ENCODE peak calls at places on chromosome 1, in five cellular contexts. S, B, J, H and G are unnamed samples.

GRCh38 chr1:182080955-182081582 is 19.6 kb upstream of the ZNF648 start:
- DNase-seq in S (no peak), B (peak), J (peak), H (no peak), G (peak)

GRCh38 chr1:192592493-192592892 is 16.9 kb downstream of the RGS1 start:
- DNase-seq in S (no peak), B (no peak), J (no peak), H (no peak), G (no peak)

GRCh38 chr1:223233410-223234163 is 90.5 kb upstream of the TLR5 start:
- DNase-seq in S (no peak), B (no peak), J (no peak), H (no peak), G (peak)

GRCh38 chr1:240244968-240245628 is 153.4 kb downstream of the FMN2 start:
- DNase-seq in S (no peak), B (no peak), J (no peak), H (no peak), G (no peak)

GRCh38 chr1:151145158-151146071 is 1.0 kb downstream of the SEMA6C start:
- DNase-seq in S (no peak), B (no peak), J (peak), H (peak), G (no peak)

GRCh38 chr1:5508669-5509330 is 483.4 kb downstream of the NPHP4 start:
- DNase-seq in S (no peak), B (no peak), J (no peak), H (no peak), G (no peak)

GRCh38 chr1:52348704-52349301 is 17.2 kb downstream of the CC2D1B start:
- DNase-seq in S (no peak), B (no peak), J (peak), H (no peak), G (no peak)

GRCh38 chr1:50750021-50750619 is 209.9 kb downstream of the FAF1 start:
- DNase-seq in S (no peak), B (peak), J (peak), H (no peak), G (peak)

GRCh38 chr1:110309768-110310167 is 29.4 kb upstream of the RBM15 start:
- DNase-seq in S (no peak), B (no peak), J (no peak), H (no peak), G (no peak)

GRCh38 chr1:217333939-217334338 is 297.0 kb downstream of the GPATCH2 start:
- DNase-seq in S (no peak), B (peak), J (peak), H (no peak), G (peak)

GRCh38 chr1:32447469-32448185 is 17.2 kb upstream of the ZBTB8B start:
- DNase-seq in S (no peak), B (no peak), J (no peak), H (no peak), G (no peak)

GRCh38 chr1:47697616-47698335 is 259.9 kb downstream of the FOXD2 start:
- DNase-seq in S (no peak), B (no peak), J (no peak), H (no peak), G (no peak)

GRCh38 chr1:32933742-32934322 is 30.8 kb downstream of the RNF19B start:
- DNase-seq in S (no peak), B (no peak), J (peak), H (peak), G (no peak)

GRCh38 chr1:206805357-206805756 is 33.1 kb upstream of the IL10 start:
- DNase-seq in S (no peak), B (no peak), J (no peak), H (no peak), G (no peak)

GRCh38 chr1:221765527-221765926 is 23.6 kb upstream of the DUSP10 start:
- DNase-seq in S (no peak), B (no peak), J (no peak), H (no peak), G (no peak)

GRCh38 chr1:84653130-84653680 is 37.1 kb downstream of the SSX2IP start:
- DNase-seq in S (no peak), B (no peak), J (peak), H (no peak), G (no peak)

GRCh38 chr1:194568610-194569009 is 1382.2 kb upstream of the B3GALT2 start:
- DNase-seq in S (no peak), B (no peak), J (no peak), H (no peak), G (no peak)

GRCh38 chr1:50266509-50266908 is 156.7 kb downstream of the DMRTA2 start:
- DNase-seq in S (no peak), B (no peak), J (no peak), H (no peak), G (no peak)

GRCh38 chr1:76928511-76928910 is 61.2 kb downstream of the ST6GALNAC5 start:
- DNase-seq in S (no peak), B (no peak), J (no peak), H (no peak), G (no peak)

GRCh38 chr1:11648732-11649158 is 5.5 kb downstream of the FBXO2 start:
- DNase-seq in S (no peak), B (peak), J (no peak), H (peak), G (no peak)

GRCh38 chr1:202085682-202086373 is 36.9 kb upstream of the GPR37L1 start:
- DNase-seq in S (no peak), B (no peak), J (no peak), H (peak), G (no peak)

GRCh38 chr1:205950826-205951549 is 7.7 kb upstream of the SLC26A9 start:
- DNase-seq in S (no peak), B (no peak), J (no peak), H (no peak), G (no peak)

GRCh38 chr1:8200317-8201115 is 117.4 kb upstream of the SLC45A1 start:
- DNase-seq in S (no peak), B (no peak), J (no peak), H (no peak), G (no peak)

GRCh38 chr1:1173061-1173792 is 453 bp upstream of the TTLL10 start:
- DNase-seq in S (no peak), B (no peak), J (no peak), H (peak), G (no peak)

GRCh38 chr1:15343729-15344128 is 66.0 kb upstream of the EFHD2 start:
- DNase-seq in S (no peak), B (no peak), J (no peak), H (no peak), G (no peak)

GRCh38 chr1:202709276-202710041 is 795 bp downstream of the SYT2 start:
- DNase-seq in S (no peak), B (no peak), J (peak), H (no peak), G (no peak)

GRCh38 chr1:109615879-109616278 is 3.5 kb downstream of the GNAT2 start:
- DNase-seq in S (no peak), B (peak), J (no peak), H (peak), G (no peak)

GRCh38 chr1:209652873-209653401 is 712 bp upstream of the LAMB3 start:
- DNase-seq in S (no peak), B (no peak), J (no peak), H (peak), G (peak)

GRCh38 chr1:93620841-93621210 is 60.8 kb downstream of the BCAR3 start:
- DNase-seq in S (no peak), B (no peak), J (no peak), H (peak), G (no peak)

GRCh38 chr1:220113136-220113695 is 19.3 kb downstream of the IARS2 start:
- DNase-seq in S (peak), B (peak), J (peak), H (peak), G (peak)

GRCh38 chr1:43621386-43621785 is 28.6 kb upstream of the KDM4A start:
- DNase-seq in S (no peak), B (no peak), J (no peak), H (no peak), G (no peak)

GRCh38 chr1:7632681-7633080 is 138.4 kb upstream of the VAMP3 start:
- DNase-seq in S (no peak), B (no peak), J (no peak), H (no peak), G (no peak)

GRCh38 chr1:220956861-220957605 is 77.8 kb downstream of the HLX start:
- DNase-seq in S (no peak), B (no peak), J (no peak), H (no peak), G (no peak)

GRCh38 chr1:43444827-43445225 is 8.9 kb downstream of the HYI start:
- DNase-seq in S (no peak), B (no peak), J (no peak), H (peak), G (no peak)

GRCh38 chr1:204213668-204214662 is at the start of gene GOLT1A:
- DNase-seq in S (peak), B (no peak), J (peak), H (peak), G (peak)

GRCh38 chr1:192435704-192436103 is 118.9 kb downstream of the RGS21 start:
- DNase-seq in S (no peak), B (no peak), J (no peak), H (no peak), G (no peak)

GRCh38 chr1:53734650-53735211 is 4.2 kb downstream of the GLIS1 start:
- DNase-seq in S (no peak), B (no peak), J (no peak), H (no peak), G (no peak)

GRCh38 chr1:2290595-2291510 is 62.7 kb downstream of the SKI start:
- DNase-seq in S (peak), B (peak), J (no peak), H (peak), G (peak)

DNA sequence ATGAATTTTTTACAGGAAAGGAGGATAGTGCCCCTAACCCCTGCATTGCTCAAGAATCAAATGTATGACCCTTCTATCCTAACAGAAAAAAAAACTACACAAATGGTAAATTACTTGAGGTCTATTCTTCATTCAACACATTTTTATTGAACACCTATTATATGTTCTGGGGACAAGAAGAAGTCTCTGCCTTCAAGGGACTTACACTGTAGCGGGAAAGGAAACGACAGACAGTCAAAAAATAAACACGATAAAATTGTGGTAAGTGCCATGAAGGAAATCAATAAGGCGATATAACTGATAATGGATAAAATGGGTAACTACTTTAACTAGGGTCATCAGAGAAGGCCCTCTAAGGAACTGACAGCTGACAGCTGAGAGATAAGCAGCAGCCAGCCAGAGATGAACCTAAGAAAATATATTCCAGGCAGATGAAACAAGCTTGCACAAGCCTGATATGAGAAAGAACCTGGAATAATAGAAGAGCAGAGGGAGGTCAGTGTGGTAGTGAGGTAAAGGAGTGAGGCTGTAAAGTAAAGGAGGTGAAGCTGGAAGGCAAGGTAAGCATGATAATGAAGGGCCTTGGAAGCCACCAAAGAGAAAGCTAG is 66.4 kb downstream of the PHTF1 start:
- DNase-seq in S (no peak), B (no peak), J (no peak), H (no peak), G (no peak)
- H3K4me3 ChIP-seq in S (no peak), B (no peak), J (no peak), H (no peak), G (no peak)

DNA sequence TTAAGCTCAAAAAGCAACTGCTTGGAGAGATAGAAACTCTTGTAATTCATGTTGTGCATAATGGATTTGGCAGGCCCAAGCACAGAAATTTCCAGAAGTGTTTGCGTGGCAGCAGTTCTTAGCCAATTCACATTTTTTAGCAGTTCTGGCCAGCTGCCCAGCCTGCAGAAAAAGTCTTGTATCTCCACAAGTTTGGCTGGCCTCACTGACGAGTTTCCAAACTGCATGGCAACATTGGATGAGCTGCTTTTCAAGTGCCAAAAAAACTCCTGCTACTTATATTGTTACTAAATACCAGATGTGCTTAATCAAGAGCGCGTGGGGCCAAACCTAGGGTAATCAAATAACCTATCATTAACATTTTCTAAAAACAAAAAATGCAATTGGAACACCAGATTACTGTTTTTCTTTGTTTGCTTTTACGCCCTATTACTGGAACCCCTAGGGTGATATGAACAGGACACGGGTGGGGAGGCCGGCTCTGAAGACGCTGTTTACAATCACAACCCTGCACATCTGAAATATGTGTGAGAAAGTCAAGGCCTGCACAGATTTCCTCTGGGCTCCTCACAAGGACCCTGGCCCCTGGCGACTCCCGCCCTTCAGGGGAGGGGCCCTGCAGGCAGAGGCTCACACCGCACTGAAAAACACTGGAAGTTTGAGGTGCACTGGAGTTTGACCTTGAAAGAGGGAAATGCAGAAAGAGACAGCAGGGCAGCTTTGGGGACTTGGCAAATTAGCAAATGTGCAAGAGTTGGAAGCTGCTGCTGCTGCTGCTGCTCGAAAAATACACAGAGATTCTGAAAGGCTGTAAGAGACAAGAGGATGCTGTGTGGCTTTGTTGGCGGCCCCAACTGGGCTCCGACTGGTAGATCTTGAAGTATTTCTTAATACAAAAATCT is 55.2 kb upstream of the TARBP1 start:
- DNase-seq in S (no peak), B (no peak), J (peak), H (peak), G (no peak)
- TF ChIP-seq CTCF in S (no peak), B (no peak), J (no peak), H (no peak), G (no peak)

DNA sequence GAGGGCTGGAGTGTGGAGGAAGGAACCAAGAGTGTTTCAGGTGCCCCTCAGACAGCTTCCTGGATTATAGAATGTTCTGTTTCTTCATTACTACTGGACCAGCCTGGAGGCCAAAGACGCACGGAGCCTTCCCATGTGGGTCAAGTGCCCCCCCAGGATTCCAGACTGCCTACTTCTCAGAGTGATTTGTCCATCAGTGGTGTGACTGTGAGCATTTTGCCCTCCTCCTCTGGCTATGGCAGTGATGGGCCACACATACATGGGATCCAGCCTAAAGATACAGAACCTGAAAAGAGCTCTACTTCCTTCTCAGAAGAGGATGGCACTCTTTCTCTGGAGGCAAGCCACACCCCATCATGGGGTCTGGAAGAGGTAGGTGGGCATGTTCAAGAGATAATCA is 64.9 kb downstream of the MACF1 start:
- DNase-seq in S (no peak), B (peak), J (no peak), H (no peak), G (no peak)
- H3K4me3 ChIP-seq in S (no peak), B (peak), J (no peak), H (no peak), G (peak)

GRCh38 chr1:101008229-101008628 is 17.4 kb downstream of the DPH5 start:
- DNase-seq in S (no peak), B (no peak), J (no peak), H (no peak), G (no peak)
- TF ChIP-seq CTCF in S (no peak), B (no peak), J (no peak), H (no peak), G (no peak)

GRCh38 chr1:22256213-22256512 is 113.3 kb upstream of the WNT4 start:
- DNase-seq in S (no peak), B (no peak), J (no peak), H (no peak), G (no peak)

GRCh38 chr1:22255341-22256212 is 112.7 kb upstream of the WNT4 start:
- DNase-seq in S (no peak), B (no peak), J (no peak), H (no peak), G (no peak)

GRCh38 chr1:22258696-22259095 is 115.8 kb upstream of the WNT4 start:
- DNase-seq in S (no peak), B (no peak), J (no peak), H (no peak), G (no peak)

GRCh38 chr1:22259581-22260282 is 116.8 kb upstream of the WNT4 start:
- DNase-seq in S (no peak), B (no peak), J (no peak), H (peak), G (no peak)

DNA sequence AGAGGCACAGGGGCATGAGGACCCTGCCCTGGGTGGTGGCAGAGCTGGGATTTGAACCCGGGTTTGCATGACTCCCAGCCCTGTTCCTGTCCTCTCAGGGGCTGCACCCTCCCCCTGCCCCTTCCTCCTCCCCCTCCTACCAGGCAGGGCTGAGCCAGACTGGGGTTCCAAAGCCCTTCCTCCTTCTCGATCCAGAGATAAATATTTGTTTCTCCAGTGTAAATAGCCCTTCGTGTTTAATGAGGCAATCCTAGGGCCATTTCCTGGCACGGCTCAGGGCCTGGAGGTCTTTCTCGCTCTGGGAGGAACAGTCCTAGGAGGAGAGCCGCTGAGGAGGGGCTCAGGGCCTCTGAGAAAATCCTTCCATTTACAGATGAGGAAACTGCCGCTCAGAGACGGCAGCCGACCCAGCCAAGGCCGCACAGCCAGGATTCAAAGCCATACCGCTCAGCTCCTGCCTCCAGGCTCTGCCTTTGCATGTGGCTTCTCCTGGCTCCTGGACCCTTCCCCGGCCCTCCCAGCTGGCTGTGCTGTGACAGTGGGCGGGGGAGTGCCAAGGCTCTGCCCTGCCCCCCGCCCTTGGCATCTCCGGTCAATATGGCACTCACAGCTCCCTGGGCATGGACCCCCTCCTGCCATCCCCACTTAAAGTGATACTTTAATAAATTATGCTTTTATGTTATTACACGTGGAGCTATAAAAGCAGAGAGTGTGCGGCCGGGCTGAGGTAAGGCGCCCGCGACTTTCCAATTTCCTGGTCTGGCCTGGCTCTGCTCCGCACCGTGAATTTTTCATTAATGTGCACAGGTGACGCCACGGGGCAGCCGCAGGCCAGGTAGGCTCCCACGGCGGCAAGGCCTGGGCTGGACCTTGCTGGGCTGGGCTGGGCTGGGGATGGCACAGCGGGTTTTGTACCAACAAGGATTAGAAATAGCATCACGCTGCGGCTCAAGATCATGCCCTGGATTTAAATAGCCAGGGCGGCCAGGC is 114.7 kb upstream of the WNT4 start:
- DNase-seq in S (no peak), B (no peak), J (no peak), H (peak), G (no peak)
- H3K4me3 ChIP-seq in S (no peak), B (no peak), J (no peak), H (no peak), G (no peak)

GRCh38 chr1:227318003-227318851 is at the start of gene CDC42BPA:
- DNase-seq in S (no peak), B (no peak), J (peak), H (peak), G (no peak)
- TF ChIP-seq CTCF in S (no peak), B (no peak), J (no peak), H (no peak), G (no peak)

GRCh38 chr1:25021586-25022215 is 91.6 kb upstream of the RUNX3 start:
- DNase-seq in S (no peak), B (peak), J (no peak), H (no peak), G (peak)
- H3K4me3 ChIP-seq in S (peak), B (peak), J (no peak), H (no peak), G (peak)